ENCODE peak calls at places on chromosomes 1 and 21, in nine cellular contexts. I is OCI-LY7; E is epithelial cell of esophagus; O is small intestine; K is NAMALWA; T is CD4-positive, alpha-beta memory T cell; R is activated gamma-delta T cell treated with anti-CD3 and anti-CD28 coated beads, Interleukin-2, amount 50 U/mL, for 16 hours; B is amygdala; S is activated naive CD4-positive, alpha-beta T cell treated with anti-CD3 and anti-CD28 coated beads, Interleukin-2, amount 10 ng/mL, durations not matched to agents 7 days and 5 days. Z is an unnamed sample.

GRCh38 chr1:55893155-55893554 is 678.0 kb upstream of the USP24 start:
- DNase-seq in I (peak), E (peak), O (peak), K (peak), T (no peak), R (no peak), B (no peak), S (no peak), Z (no peak)

GRCh38 chr1:206419783-206420182 is 50.5 kb upstream of the IKBKE start:
- DNase-seq in I (no peak), E (peak), O (no peak), K (no peak), T (no peak), R (no peak), B (no peak), S (no peak), Z (no peak)

GRCh38 chr21:33893917-33894316 is 21.7 kb downstream of the ATP5PO start:
- DNase-seq in I (no peak), E (no peak), O (no peak), K (no peak), T (no peak), R (no peak), B (no peak), S (no peak), Z (no peak)

GRCh38 chr1:234647245-234647644 is 37.3 kb upstream of the IRF2BP2 start:
- DNase-seq in I (peak), E (no peak), O (no peak), K (peak), T (no peak), R (no peak), B (no peak), S (no peak), Z (no peak)

GRCh38 chr21:46048926-46049889 is 48.7 kb upstream of the COL6A2 start:
- DNase-seq in I (no peak), E (peak), O (no peak), K (no peak), T (no peak), R (no peak), B (no peak), S (no peak), Z (no peak)

GRCh38 chr1:157369808-157370521 is 182.3 kb downstream of the FCRL5 start:
- DNase-seq in I (peak), E (peak), O (peak), K (peak), T (peak), R (peak), B (no peak), S (peak), Z (no peak)

GRCh38 chr1:93339171-93339697 is 6.5 kb upstream of the DR1 start:
- DNase-seq in I (no peak), E (peak), O (no peak), K (no peak), T (no peak), R (no peak), B (no peak), S (no peak), Z (no peak)

GRCh38 chr1:24555591-24556413 is at the start of gene NCMAP:
- DNase-seq in I (peak), E (peak), O (peak), K (no peak), T (peak), R (no peak), B (no peak), S (peak), Z (no peak)

GRCh38 chr1:87399264-87399663 is 70.6 kb downstream of the LMO4 start:
- DNase-seq in I (no peak), E (peak), O (peak), K (no peak), T (no peak), R (no peak), B (no peak), S (no peak), Z (no peak)

GRCh38 chr1:207361910-207362309 is 40.4 kb downstream of the CD55 start:
- DNase-seq in I (no peak), E (peak), O (no peak), K (no peak), T (no peak), R (no peak), B (no peak), S (no peak), Z (no peak)

GRCh38 chr1:64309468-64309867 is 106.0 kb downstream of the UBE2U start:
- DNase-seq in I (no peak), E (peak), O (no peak), K (no peak), T (no peak), R (no peak), B (peak), S (no peak), Z (no peak)

GRCh38 chr1:83828456-83828855 is 170.5 kb downstream of the TTLL7 start:
- DNase-seq in I (no peak), E (no peak), O (no peak), K (no peak), T (no peak), R (no peak), B (no peak), S (no peak), Z (no peak)

GRCh38 chr1:51192213-51192843 is 43.7 kb upstream of the RNF11 start:
- DNase-seq in I (peak), E (peak), O (peak), K (peak), T (peak), R (peak), B (peak), S (peak), Z (no peak)

GRCh38 chr1:64851664-64852063 is 106.8 kb downstream of the RAVER2 start:
- DNase-seq in I (no peak), E (no peak), O (no peak), K (no peak), T (no peak), R (no peak), B (no peak), S (no peak), Z (no peak)

GRCh38 chr1:215660259-215660658 is 93.2 kb downstream of the KCTD3 start:
- DNase-seq in I (no peak), E (no peak), O (no peak), K (no peak), T (no peak), R (no peak), B (no peak), S (no peak), Z (no peak)

GRCh38 chr1:188027613-188028012 is 1198.9 kb downstream of the PLA2G4A start:
- DNase-seq in I (no peak), E (peak), O (no peak), K (no peak), T (no peak), R (no peak), B (no peak), S (no peak), Z (no peak)

GRCh38 chr1:218341325-218341724 is 3.8 kb upstream of the TGFB2 start:
- DNase-seq in I (no peak), E (no peak), O (no peak), K (no peak), T (no peak), R (no peak), B (no peak), S (no peak), Z (no peak)

GRCh38 chr21:44866780-44867179 is 6.7 kb downstream of the PTTG1IP start:
- DNase-seq in I (no peak), E (no peak), O (no peak), K (no peak), T (no peak), R (no peak), B (no peak), S (no peak), Z (no peak)

GRCh38 chr1:209652873-209653401 is 712 bp upstream of the LAMB3 start:
- DNase-seq in I (no peak), E (peak), O (peak), K (no peak), T (no peak), R (no peak), B (peak), S (no peak), Z (no peak)

GRCh38 chr1:109361649-109362048 is 36.1 kb downstream of the SORT1 start:
- DNase-seq in I (no peak), E (peak), O (no peak), K (no peak), T (no peak), R (no peak), B (no peak), S (no peak), Z (no peak)